ENCODE peak calls at places on chromosomes 4 and X, in eight cellular contexts. D is uterus, P is Peyer's patch, I is gastrocnemius medialis, B is left ventricle myocardium inferior, Y is heart left ventricle, G is mammary epithelial cell, U is endodermal cell. N is an unnamed sample.

GRCh38 chr4:15325987-15326386 is 101.8 kb upstream of the C1QTNF7 start:
- DNase-seq in P (no peak), I (no peak), B (no peak), Y (no peak), G (no peak), U (no peak), D (no peak), N (no peak)

GRCh38 chrX:72308566-72309296 is 3.0 kb upstream of the CITED1 start:
- DNase-seq in P (peak; percentile 70), D (peak; percentile 59), Y (peak; percentile 70), B (peak; percentile 50), I (no peak), G (peak; percentile 57), U (peak; percentile 91), N (no peak)

GRCh38 chr4:145829629-145830395 is 108.8 kb downstream of the ZNF827 start:
- DNase-seq in U (no peak), Y (no peak), G (no peak), D (no peak), P (no peak), I (no peak), B (no peak), N (no peak)

GRCh38 chrX:37652053-37652452 is 33.5 kb upstream of the XK start:
- DNase-seq in D (no peak), P (no peak), Y (no peak), B (no peak), U (peak; percentile 45), G (peak; percentile 20), I (no peak), N (no peak)

GRCh38 chrX:50903387-50904027 is 7.0 kb upstream of the BMP15 start:
- DNase-seq in I (no peak), B (no peak), Y (no peak), G (peak; percentile 20), P (no peak), U (peak; percentile 69), D (no peak), N (no peak)

GRCh38 chrX:49230500-49231232 is 2.5 kb downstream of the CACNA1F start:
- DNase-seq in B (peak; percentile 64), I (peak; percentile 16), G (no peak), D (peak; percentile 30), Y (peak; percentile 78), P (peak; percentile 80), U (peak; percentile 91), N (peak; percentile 91)

GRCh38 chr4:76276813-76277212 is 25.3 kb downstream of the FAM47E start:
- DNase-seq in Y (no peak), B (no peak), G (no peak), U (no peak), P (no peak), D (no peak), I (no peak), N (no peak)

GRCh38 chr4:120318447-120318846 is 251.8 kb upstream of the MAD2L1 start:
- DNase-seq in Y (no peak), D (no peak), B (no peak), P (no peak), G (no peak), U (no peak), I (no peak), N (no peak)

GRCh38 chr4:133137571-133137970 is 11.5 kb upstream of the PCDH10 start:
- DNase-seq in U (no peak), Y (no peak), P (no peak), D (no peak), I (no peak), B (no peak), G (no peak), N (no peak)

GRCh38 chr4:94523617-94524016 is 71.9 kb downstream of the PDLIM5 start:
- DNase-seq in D (no peak), G (peak; percentile 40), U (no peak), Y (no peak), P (no peak), B (no peak), I (no peak), N (no peak)

GRCh38 chr4:140851032-140851636 is 94.9 kb upstream of the TBC1D9 start:
- DNase-seq in B (no peak), G (peak; percentile 45), P (no peak), U (peak; percentile 78), D (peak; percentile 57), Y (no peak), I (no peak), N (no peak)

GRCh38 chr4:161680146-161680545 is 483.7 kb downstream of the FSTL5 start:
- DNase-seq in P (no peak), Y (no peak), B (no peak), I (no peak), G (no peak), U (no peak), D (no peak), N (no peak)

GRCh38 chrX:78383594-78383993 is 56.2 kb upstream of the CYSLTR1 start:
- DNase-seq in G (no peak), P (no peak), I (no peak), B (no peak), Y (no peak), D (no peak), U (no peak), N (no peak)

GRCh38 chr4:176902710-176903323 is 110.1 kb upstream of the VEGFC start:
- DNase-seq in U (no peak), D (no peak), B (no peak), I (no peak), Y (no peak), P (no peak), G (peak; percentile 90), N (no peak)

GRCh38 chrX:136260801-136261200 is 9.6 kb upstream of the MAP7D3 start:
- DNase-seq in U (no peak), I (no peak), P (no peak), D (no peak), Y (no peak), G (no peak), B (no peak), N (no peak)

GRCh38 chr4:70721747-70722146 is at the start of gene RUFY3:
- DNase-seq in P (no peak), G (no peak), I (no peak), Y (no peak), B (no peak), D (peak; percentile 69), U (no peak), N (no peak)

GRCh38 chr4:105350859-105351494 is 122.9 kb downstream of the PPA2 start:
- DNase-seq in I (no peak), B (no peak), U (no peak), G (no peak), P (no peak), Y (no peak), D (no peak), N (no peak)

GRCh38 chr4:123120473-123120872 is 198.1 kb upstream of the NUDT6 start:
- DNase-seq in I (no peak), D (no peak), Y (no peak), P (no peak), U (no peak), B (no peak), G (peak; percentile 52), N (no peak)

GRCh38 chr4:81472249-81473085 is 760 bp upstream of the RASGEF1B start:
- DNase-seq in D (peak; percentile 26), P (no peak), B (peak; percentile 30), Y (no peak), G (no peak), U (peak; percentile 70), I (no peak), N (no peak)

GRCh38 chr4:53705972-53706371 is 114.7 kb upstream of the LNX1 start:
- DNase-seq in G (no peak), D (no peak), P (no peak), I (no peak), B (no peak), U (no peak), Y (no peak), N (no peak)

GRCh38 chr4:67634741-67635140 is 66.2 kb downstream of the UBA6 start:
- DNase-seq in G (no peak), D (no peak), Y (no peak), I (no peak), B (no peak), P (no peak), U (no peak), N (no peak)

GRCh38 chr4:158314756-158315487 is 104.6 kb downstream of the TMEM144 start:
- DNase-seq in U (no peak), P (no peak), D (no peak), Y (no peak), G (peak; percentile 86), I (no peak), B (no peak), N (no peak)

GRCh38 chr4:155617312-155617711 is 49.3 kb upstream of the GUCY1A1 start:
- DNase-seq in G (no peak), Y (no peak), U (no peak), P (no peak), D (no peak), B (no peak), I (no peak), N (no peak)

GRCh38 chr4:85779165-85779564 is 304.2 kb downstream of the ARHGAP24 start:
- DNase-seq in G (no peak), B (no peak), I (no peak), D (no peak), U (no peak), Y (no peak), P (no peak), N (no peak)

GRCh38 chr4:164888096-164888495 is 11.1 kb downstream of the APELA start:
- DNase-seq in Y (no peak), B (no peak), D (no peak), U (no peak), G (no peak), P (no peak), I (no peak), N (no peak)
- H3K36me3 ChIP-seq in Y (no peaks in the 10 kb centered on the region), B (no peaks in the 10 kb centered on the region), D (no peaks in the 10 kb centered on the region), U (no peaks in the 10 kb centered on the region), G (no peaks in the 10 kb centered on the region), P (no peaks in the 10 kb centered on the region), I (no peaks in the 10 kb centered on the region), N (no peaks in the 10 kb centered on the region)

GRCh38 chr4:152099555-152099954 is 338.7 kb upstream of the GATB start:
- DNase-seq in U (no peak), Y (no peak), P (no peak), I (no peak), B (no peak), D (no peak), G (no peak), N (no peak)
- TF ChIP-seq CTCF in U (peak; percentile 23), Y (no peak), P (no peak), I (no peak), B (peak; percentile 16), D (no peak), G (peak; percentile 28), N (no peak)

GRCh38 chrX:153647461-153648357 is 706 bp downstream of the DUSP9 start:
- DNase-seq in U (peak; percentile 47), G (no peak), P (peak; percentile 16), D (peak; percentile 6), Y (peak; percentile 42), B (no peak), I (no peak), N (peak; percentile 62)
- H3K4me3 ChIP-seq in U (no peak overlapping the region), G (no peak overlapping the region), P (peak overlapping the region; percentile 36), D (no peak overlapping the region), Y (no peak overlapping the region), B (peak overlapping the region; percentile 46), I (no peak overlapping the region), N (no peak overlapping the region)

DNA sequence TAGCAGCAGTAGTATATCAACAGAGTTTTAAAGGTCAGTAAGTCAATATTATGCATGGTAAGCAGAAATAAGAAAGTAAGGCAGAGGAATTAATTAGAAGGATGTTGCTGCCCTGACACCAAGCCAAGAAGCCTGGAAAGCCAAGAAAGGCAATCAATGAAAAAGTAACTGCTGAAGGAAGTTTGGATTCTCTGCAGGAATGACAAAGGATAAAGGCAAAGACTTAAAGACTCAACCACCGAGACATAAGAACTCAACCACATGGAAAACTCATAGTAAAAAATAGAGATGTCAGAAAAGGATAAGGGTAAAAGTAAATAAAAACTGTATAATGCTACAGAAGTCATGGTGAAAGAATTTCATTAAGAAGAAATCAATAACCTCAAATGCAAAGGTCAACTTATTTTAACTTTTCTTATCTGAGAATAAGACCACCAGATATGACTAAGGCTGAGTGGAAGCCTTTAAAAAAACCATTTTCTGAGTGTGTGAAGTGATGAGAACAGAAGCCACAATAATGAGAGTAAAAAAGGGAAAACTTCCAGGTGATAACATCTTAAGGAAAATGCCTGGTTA is 55.2 kb downstream of the NEK1 start:
- DNase-seq in U (no peak), B (no peak), G (no peak), P (no peak), I (no peak), Y (no peak), D (no peak), N (no peak)
- H3K36me3 ChIP-seq in U (peaks cover 17% of the 10 kb centered on the region), B (peaks cover 52% of the 10 kb centered on the region), G (peaks cover 13% of the 10 kb centered on the region), P (no peaks in the 10 kb centered on the region), I (peaks cover 29% of the 10 kb centered on the region), Y (peaks cover 86% of the 10 kb centered on the region), D (no peaks in the 10 kb centered on the region), N (peaks cover 7% of the 10 kb centered on the region)